ENCODE peak calls at places on chromosomes 11 and 22, in nine cellular contexts. A is GM19239; R is GM20000; V is HTR-8/SVneo; W is mesendoderm; P is activated CD4-positive, alpha-beta T cell treated with anti-CD3 and anti-CD28 coated beads, Interleukin-2, amount 50 U/mL, for 1 hour; I is memory B cell; K is fibroblast of the conjunctiva; M is ovary. L is an unnamed sample.

GRCh38 chr11:130462101-130462885 is 13.8 kb downstream of the ADAMTS15 start:
- DNase-seq in A (no peak), R (no peak), V (no peak), W (no peak), P (no peak), I (no peak), K (no peak), M (no peak), L (no peak)

GRCh38 chr11:67264886-67265632 is 1.2 kb upstream of the GRK2 start:
- DNase-seq in A (no peak), R (no peak), V (no peak), W (no peak), P (no peak), I (no peak), K (no peak), M (peak; percentile 34), L (no peak)

GRCh38 chr22:40400173-40400572 is 29.8 kb downstream of the SGSM3 start:
- DNase-seq in A (peak; percentile 53), R (peak; percentile 71), V (no peak), W (no peak), P (peak; percentile 44), I (no peak), K (no peak), M (no peak), L (no peak)

GRCh38 chr11:69380451-69380901 is 86.5 kb downstream of the MYEOV start:
- DNase-seq in A (no peak), R (no peak), V (no peak), W (no peak), P (no peak), I (no peak), K (no peak), M (no peak), L (no peak)

GRCh38 chr11:117071344-117071787 is 26.9 kb downstream of the SIK3 start:
- DNase-seq in A (no peak), R (no peak), V (no peak), W (no peak), P (no peak), I (no peak), K (no peak), M (no peak), L (no peak)

GRCh38 chr11:71298761-71299181 is 46.4 kb upstream of the SHANK2 start:
- DNase-seq in A (no peak), R (no peak), V (no peak), W (no peak), P (no peak), I (peak; percentile 9), K (no peak), M (no peak), L (no peak)

GRCh38 chr11:33040127-33040861 is 922 bp downstream of the TCP11L1 start:
- DNase-seq in A (no peak), R (peak; percentile 72), V (no peak), W (peak; percentile 34), P (peak; percentile 25), I (peak; percentile 28), K (no peak), M (no peak), L (no peak)

GRCh38 chr11:34151166-34151565 is 45.7 kb downstream of the NAT10 start:
- DNase-seq in A (no peak), R (no peak), V (no peak), W (no peak), P (no peak), I (no peak), K (no peak), M (no peak), L (no peak)

GRCh38 chr11:101035872-101036271 is 93.7 kb downstream of the PGR start:
- DNase-seq in A (no peak), R (no peak), V (no peak), W (no peak), P (no peak), I (no peak), K (no peak), M (no peak), L (no peak)

GRCh38 chr11:64121637-64122410 is 44.1 kb downstream of the MACROD1 start:
- DNase-seq in A (no peak), R (no peak), V (peak; percentile 39), W (no peak), P (no peak), I (no peak), K (no peak), M (no peak), L (peak; percentile 26)

GRCh38 chr11:65491614-65492386 is 7.0 kb upstream of the MALAT1 start:
- DNase-seq in A (no peak), R (no peak), V (no peak), W (peak; percentile 93), P (no peak), I (no peak), K (no peak), M (peak; percentile 70), L (peak; percentile 99)

GRCh38 chr11:47532597-47533213 is 20.2 kb downstream of the CELF1 start:
- DNase-seq in A (no peak), R (no peak), V (no peak), W (peak; percentile 73), P (no peak), I (no peak), K (no peak), M (no peak), L (no peak)

GRCh38 chr11:35151241-35151640 is 12.3 kb downstream of the CD44 start:
- DNase-seq in A (no peak), R (no peak), V (no peak), W (no peak), P (no peak), I (no peak), K (no peak), M (no peak), L (peak; percentile 44)

GRCh38 chr11:61923166-61924015 is 6.0 kb upstream of the RAB3IL1 start:
- DNase-seq in A (no peak), R (no peak), V (no peak), W (peak; percentile 83), P (no peak), I (no peak), K (peak; percentile 46), M (peak; percentile 82), L (no peak)

GRCh38 chr11:108160970-108161566 is 39.7 kb downstream of the ACAT1 start:
- DNase-seq in A (peak; percentile 59), R (peak; percentile 66), V (no peak), W (no peak), P (no peak), I (peak; percentile 25), K (no peak), M (no peak), L (no peak)